ENCODE peak calls at places on chromosomes 5 and 9, in six cellular contexts. X is dorsolateral prefrontal cortex; V is H9; N is tibial artery; Y is uterus; B is CD8-positive, alpha-beta T cell. G is an unnamed sample.

GRCh38 chr5:123754167-123754840 is 242.3 kb downstream of the CSNK1G3 start:
- DNase-seq in X (no peak), B (no peak), N (no peak), Y (no peak), V (no peak), G (no peak)

GRCh38 chr5:38291355-38291754 is 33.0 kb downstream of the EGFLAM start:
- DNase-seq in N (no peak), B (no peak), X (no peak), Y (no peak), V (no peak), G (no peak)

GRCh38 chr9:129320575-129321311 is 142.7 kb upstream of the IER5L start:
- DNase-seq in B (peak), Y (peak), X (peak), V (peak), N (peak), G (peak)

GRCh38 chr9:21119093-21119770 is 22.4 kb downstream of the IFNW1 start:
- DNase-seq in N (peak), B (no peak), V (no peak), X (no peak), Y (no peak), G (no peak)

GRCh38 chr5:82334856-82335255 is 56.7 kb upstream of the RPS23 start:
- DNase-seq in X (no peak), B (no peak), Y (no peak), N (no peak), V (no peak), G (no peak)

GRCh38 chr9:126690431-126691051 is 76.8 kb downstream of the LMX1B start:
- DNase-seq in Y (no peak), N (no peak), B (peak), X (no peak), V (peak), G (no peak)

GRCh38 chr5:11046160-11046559 is 285.1 kb upstream of the DAP start:
- DNase-seq in N (no peak), X (no peak), V (peak), Y (no peak), B (no peak), G (no peak)

GRCh38 chr5:108379722-108380530 is 2.0 kb downstream of the FBXL17 start:
- DNase-seq in Y (no peak), B (peak), V (no peak), N (no peak), X (no peak), G (no peak)

GRCh38 chr9:113454914-113455761 is 8.4 kb upstream of the RGS3 start:
- DNase-seq in V (no peak), N (peak), B (no peak), Y (peak), X (no peak), G (no peak)

GRCh38 chr5:66498791-66499207 is 97.4 kb upstream of the MAST4 start:
- DNase-seq in V (no peak), B (no peak), X (no peak), Y (no peak), N (no peak), G (no peak)

GRCh38 chr5:127849891-127850290 is 146.7 kb downstream of the CCDC192 start:
- DNase-seq in N (no peak), Y (no peak), V (no peak), X (no peak), B (no peak), G (no peak)

GRCh38 chr5:29508131-29508530 is 1685.4 kb upstream of the CDH6 start:
- DNase-seq in X (no peak), Y (no peak), V (no peak), N (no peak), B (no peak), G (no peak)

GRCh38 chr9:109811876-109812275 is 31.9 kb downstream of the PALM2AKAP2 start:
- DNase-seq in N (no peak), X (peak), Y (no peak), B (no peak), V (no peak), G (peak)

DNA sequence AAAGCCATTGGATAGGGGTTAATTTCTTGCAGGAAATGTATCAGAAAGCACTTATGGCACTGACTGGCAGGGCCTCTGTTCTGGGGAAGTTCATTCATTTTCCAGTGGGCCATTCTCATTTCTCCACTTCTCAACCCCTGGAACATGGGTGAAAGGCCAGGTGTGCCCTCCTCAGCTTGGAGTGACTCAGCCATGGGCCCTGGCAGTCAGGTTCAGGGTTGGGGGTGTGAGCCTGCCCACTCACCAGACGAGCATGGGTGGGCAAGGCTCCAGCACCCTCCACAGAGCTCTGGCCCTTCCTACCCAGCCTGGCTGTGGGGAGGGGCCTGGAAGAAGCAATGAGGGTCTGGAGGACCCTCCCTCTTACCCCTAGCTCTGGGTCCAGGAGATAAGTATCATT is 174.4 kb downstream of the HSPA4 start:
- DNase-seq in Y (no peak), X (no peak), V (no peak), B (no peak), N (no peak), G (no peak)
- H3K27ac ChIP-seq in Y (peak), X (no peak), V (no peak), B (no peak), N (no peak), G (no peak)

DNA sequence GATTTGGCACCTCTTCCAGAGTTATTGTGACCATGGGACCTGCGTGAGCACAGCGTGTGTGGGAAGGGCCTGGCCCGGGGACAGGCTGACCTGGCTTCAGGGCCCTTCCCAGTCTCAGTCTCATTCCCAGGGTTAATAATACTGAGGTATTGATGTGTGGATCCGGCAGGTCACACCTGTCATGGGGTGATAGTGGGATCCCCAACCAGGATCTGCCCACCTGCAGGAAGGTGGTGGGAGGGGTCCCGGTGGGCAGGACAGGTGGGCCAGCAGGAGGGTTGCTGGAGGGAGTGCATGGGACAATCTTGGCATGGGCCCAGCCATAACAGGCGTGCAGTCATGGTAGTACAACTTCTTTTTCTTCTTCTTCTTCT is 55.4 kb downstream of the COL15A1 start:
- DNase-seq in N (no peak), Y (no peak), B (no peak), V (peak), X (no peak), G (no peak)
- H3K27ac ChIP-seq in N (peak), Y (peak), B (no peak), V (no peak), X (no peak), G (no peak)

GRCh38 chr9:89604463-89605180 is at the start of gene GADD45G:
- DNase-seq in B (peak), N (peak), Y (peak), X (peak), V (peak), G (peak)

GRCh38 chr9:89601856-89602562 is 2.8 kb upstream of the GADD45G start:
- DNase-seq in B (no peak), Y (peak), N (no peak), X (no peak), V (peak), G (no peak)

GRCh38 chr9:89603629-89604462 is 966 bp upstream of the GADD45G start:
- DNase-seq in Y (peak), N (peak), B (peak), X (peak), V (peak), G (peak)

GRCh38 chr9:89601306-89601705 is 3.5 kb upstream of the GADD45G start:
- DNase-seq in Y (no peak), B (no peak), V (peak), X (no peak), N (no peak), G (no peak)

DNA sequence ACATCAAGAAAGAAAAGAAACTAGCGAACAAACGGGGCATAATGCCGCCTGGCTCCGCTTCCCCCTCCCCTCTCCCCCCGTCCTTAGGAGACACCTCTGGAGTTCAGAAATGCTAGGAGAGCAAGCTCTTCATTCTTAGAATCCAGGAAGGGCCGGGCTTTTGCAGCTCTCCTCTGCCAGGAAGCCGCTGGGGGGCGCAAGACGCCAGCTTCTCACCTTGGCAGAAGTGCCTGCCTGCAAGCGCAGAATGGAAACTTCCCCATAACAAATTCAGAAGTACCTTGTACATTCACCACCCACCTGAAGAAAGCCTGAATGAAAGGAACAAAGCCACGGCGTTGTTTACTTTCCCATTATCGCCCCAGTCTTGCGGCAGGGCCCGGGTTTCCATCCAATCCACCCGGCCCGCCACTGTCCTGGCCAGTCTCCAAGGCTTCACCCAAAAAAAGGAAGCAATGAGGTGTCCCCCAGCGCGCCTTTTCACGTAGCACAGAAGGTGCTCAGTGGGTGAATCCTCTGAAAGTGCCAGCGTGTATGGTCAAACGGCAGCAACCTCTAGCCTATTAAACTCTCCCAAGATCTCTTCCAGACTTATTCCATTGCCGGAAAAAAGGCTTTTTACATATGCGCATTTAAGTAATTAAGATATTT is 1.7 kb upstream of the GADD45G start:
- DNase-seq in V (peak), B (peak), X (peak), N (peak), Y (peak), G (peak)
- H3K27ac ChIP-seq in V (no peak), B (no peak), X (no peak), N (peak), Y (peak), G (peak)

GRCh38 chr5:76754765-76755164 is 38.8 kb downstream of the F2R start:
- DNase-seq in B (no peak), V (no peak), Y (no peak), X (no peak), N (no peak), G (no peak)

GRCh38 chr5:76751291-76751690 is 35.4 kb downstream of the F2R start:
- DNase-seq in N (no peak), X (no peak), V (no peak), B (no peak), Y (no peak), G (no peak)

GRCh38 chr5:76757049-76757448 is 41.1 kb downstream of the F2R start:
- DNase-seq in X (no peak), Y (no peak), B (no peak), V (no peak), N (no peak), G (no peak)

DNA sequence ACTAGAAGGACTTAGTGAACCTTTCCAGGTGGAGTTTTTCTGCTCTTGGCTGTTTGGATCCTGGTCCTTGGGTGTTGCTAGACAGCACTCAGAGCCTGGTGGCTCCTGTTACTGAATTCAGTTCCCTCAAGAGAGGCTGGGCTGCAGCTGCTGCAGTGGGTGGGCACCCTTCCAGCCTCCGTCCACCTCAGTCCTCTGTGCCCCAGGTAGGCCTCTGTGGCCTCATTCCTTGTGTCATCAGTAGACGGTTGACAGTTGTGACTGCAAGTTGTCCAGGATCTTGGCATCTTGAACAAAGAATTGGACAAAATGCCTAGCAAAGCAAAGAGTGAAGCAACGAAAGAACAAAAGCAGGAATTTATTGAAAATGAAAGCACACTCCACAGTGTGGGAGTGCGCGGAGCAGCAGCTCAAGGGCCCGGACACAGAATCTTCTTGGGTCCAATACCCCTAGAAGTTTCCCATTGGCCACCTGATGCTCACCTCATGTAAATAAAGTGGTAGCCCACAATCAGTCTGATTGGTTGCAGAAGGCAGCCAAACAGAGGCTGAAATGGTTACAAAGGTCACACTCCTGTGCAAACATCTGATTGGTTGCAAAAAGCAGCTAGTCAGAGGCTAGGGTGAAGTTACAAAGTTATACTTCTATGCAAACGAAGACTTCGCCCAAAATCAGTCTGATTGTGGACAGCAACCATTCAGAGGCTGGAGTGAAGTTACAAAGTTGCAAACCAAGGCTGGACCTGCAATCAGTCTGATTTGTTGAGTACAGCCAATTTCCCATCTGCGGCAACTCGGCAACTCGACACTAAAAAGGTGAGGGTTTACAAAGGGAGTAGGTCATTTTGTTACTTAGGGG is 40.1 kb downstream of the F2R start:
- DNase-seq in B (no peak), Y (no peak), N (no peak), V (no peak), X (no peak), G (no peak)
- H3K27ac ChIP-seq in B (no peak), Y (no peak), N (no peak), V (no peak), X (no peak), G (no peak)

DNA sequence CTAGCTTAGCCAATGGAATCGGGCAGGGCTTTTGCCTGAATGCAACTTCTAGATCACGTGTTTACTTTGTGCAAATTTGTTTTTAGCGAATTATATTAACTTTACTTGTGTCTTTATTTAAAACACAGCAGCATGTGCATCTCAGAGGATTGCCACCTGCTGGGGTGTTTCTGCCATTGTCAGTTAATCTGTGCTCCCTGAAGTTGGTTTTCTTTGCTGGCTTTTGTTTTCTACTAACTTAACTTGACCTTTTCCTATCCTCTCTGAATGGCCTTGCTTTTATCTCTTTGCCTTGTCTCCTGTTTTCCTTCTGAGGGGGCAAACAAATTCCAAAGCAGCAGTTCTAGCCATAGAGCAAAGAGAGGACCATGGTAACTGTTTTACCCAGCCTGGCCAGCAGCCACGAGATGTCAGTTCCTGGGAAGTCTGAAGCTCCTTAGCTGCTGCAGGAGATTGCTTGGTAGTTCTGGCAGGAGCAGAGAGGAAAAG is 67.6 kb downstream of the ARHGEF28 start:
- DNase-seq in B (no peak), X (no peak), N (no peak), V (no peak), Y (no peak), G (no peak)
- H3K27ac ChIP-seq in B (no peak), X (no peak), N (no peak), V (no peak), Y (no peak), G (no peak)

GRCh38 chr9:136438909-136439549 is 616 bp downstream of the INPP5E start:
- DNase-seq in V (peak), N (no peak), B (peak), Y (peak), X (no peak), G (no peak)

GRCh38 chr9:136438548-136438908 is 1.1 kb downstream of the INPP5E start:
- DNase-seq in N (no peak), Y (no peak), V (no peak), X (no peak), B (no peak), G (no peak)

GRCh38 chr9:136437430-136437829 is 2.2 kb downstream of the INPP5E start:
- DNase-seq in N (no peak), Y (no peak), B (peak), X (no peak), V (no peak), G (no peak)

GRCh38 chr9:136439550-136440408 is at the start of gene INPP5E:
- DNase-seq in B (peak), V (peak), N (peak), Y (peak), X (peak), G (peak)

GRCh38 chr9:136437839-136438547 is 1.7 kb downstream of the INPP5E start:
- DNase-seq in X (no peak), B (peak), V (no peak), Y (no peak), N (no peak), G (no peak)
- H3K27ac ChIP-seq in X (no peak), B (no peak), V (no peak), Y (no peak), N (no peak), G (no peak)

GRCh38 chr5:173538018-173538417 is 78.4 kb downstream of the BOD1 start:
- DNase-seq in B (no peak), N (no peak), X (no peak), Y (no peak), V (no peak), G (no peak)
- H3K27ac ChIP-seq in B (no peak), N (no peak), X (no peak), Y (no peak), V (no peak), G (no peak)

DNA sequence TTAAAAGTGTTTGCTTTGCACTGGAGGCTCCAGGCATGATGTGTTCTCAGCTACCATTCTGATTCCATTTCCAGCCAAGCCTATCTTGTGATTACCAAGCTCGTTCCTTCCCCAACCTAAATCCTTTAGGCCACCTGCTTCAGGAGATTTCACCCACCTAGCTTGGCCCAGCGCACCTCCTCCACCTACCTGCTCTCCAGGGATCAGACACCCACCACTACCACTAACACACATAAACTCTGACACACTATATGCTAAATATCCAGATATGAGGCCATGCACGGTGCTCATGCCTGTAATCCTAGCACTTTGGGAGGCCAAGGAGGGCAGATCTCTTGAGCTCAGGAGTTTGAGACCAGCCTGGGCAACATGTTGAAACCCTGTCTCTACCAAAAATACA is 2.4 kb downstream of the MYORG start:
- DNase-seq in X (no peak), N (no peak), B (no peak), Y (no peak), V (no peak), G (no peak)
- H3K27ac ChIP-seq in X (peak), N (no peak), B (no peak), Y (no peak), V (no peak), G (no peak)

DNA sequence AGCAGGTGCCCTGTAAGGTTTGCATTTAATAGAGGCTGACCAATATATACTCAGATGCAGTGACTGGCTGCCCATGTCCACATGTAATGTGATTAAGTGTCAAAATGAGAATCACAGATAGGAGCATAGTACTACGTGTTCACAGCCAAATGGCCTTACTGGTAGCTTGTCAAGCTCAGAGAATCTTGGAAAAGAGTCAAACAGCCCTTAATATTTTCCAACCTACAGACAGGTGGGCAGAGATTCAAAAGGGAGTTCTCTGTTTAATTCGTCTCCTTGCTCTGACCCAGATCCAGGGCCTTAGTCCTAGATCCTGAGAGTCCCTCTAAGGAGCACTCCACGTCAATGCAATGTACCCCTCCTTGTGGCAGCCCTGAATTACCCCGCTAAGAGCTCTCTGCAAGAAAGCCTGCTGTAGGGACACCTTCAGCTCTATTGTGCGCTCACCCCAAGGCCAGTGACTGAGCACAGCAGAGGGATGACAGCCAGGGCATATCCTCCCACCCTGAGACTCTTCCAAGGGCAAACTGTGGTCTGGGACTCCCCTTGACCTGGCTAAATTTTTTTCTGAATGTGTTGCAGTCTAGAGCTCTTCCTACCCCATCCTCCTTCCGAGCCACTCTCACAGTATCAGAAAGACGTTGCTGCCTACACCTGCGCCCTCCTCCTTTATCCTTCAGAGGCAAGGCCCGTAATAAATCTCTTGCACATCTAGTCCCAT is 159.2 kb downstream of the SNCAIP start:
- DNase-seq in V (peak), X (no peak), B (no peak), N (no peak), Y (no peak), G (no peak)
- H3K27ac ChIP-seq in V (no peak), X (no peak), B (no peak), N (no peak), Y (no peak), G (no peak)

DNA sequence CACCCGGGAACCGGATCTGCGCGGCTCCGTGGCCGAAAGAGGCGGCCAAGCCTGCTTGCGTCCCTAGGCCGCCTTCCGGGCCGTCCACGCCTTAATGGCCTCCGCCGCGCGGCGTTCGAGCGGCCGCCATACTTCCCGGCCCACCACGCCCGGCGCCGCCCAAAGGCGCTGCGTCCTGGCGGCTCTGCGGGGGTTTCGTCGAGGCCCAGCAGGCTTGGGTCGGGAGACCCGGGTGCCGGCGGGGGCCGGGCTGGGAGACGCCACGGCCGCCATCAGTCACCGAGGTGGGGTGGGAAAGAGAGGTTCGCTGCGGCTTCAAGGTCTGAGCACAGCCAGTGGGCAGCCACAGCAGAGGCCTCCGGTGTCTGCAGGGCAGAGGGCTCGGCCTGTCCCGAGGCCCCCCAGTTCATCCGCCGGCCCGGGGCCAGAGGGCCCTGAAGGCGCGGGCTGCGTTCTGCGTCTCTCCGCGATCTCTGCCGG is 545.8 kb upstream of the CDH10 start:
- DNase-seq in X (no peak), N (no peak), Y (no peak), B (no peak), V (no peak), G (no peak)
- H3K27ac ChIP-seq in X (no peak), N (no peak), Y (no peak), B (no peak), V (no peak), G (no peak)

G was measured in substantia nigra.